ENCODE peak calls at places on chromosomes 4 and X, in six cellular contexts. D, C, H, U, K and I are unnamed samples.

GRCh38 chr4:16464651-16465050 is 238.4 kb upstream of the TAPT1 start:
- DNase-seq in D (no peak), C (no peak), H (no peak), U (no peak), K (no peak), I (no peak)

GRCh38 chrX:112841114-112841819 is 636 bp upstream of the AMOT start:
- DNase-seq in D (peak; percentile 74), C (peak; percentile 64), H (peak; percentile 88), U (peak; percentile 92), K (peak; percentile 75), I (peak; percentile 80)

GRCh38 chr4:6907658-6908191 is 1.9 kb upstream of the TBC1D14 start:
- DNase-seq in D (peak; percentile 19), C (no peak), H (peak; percentile 43), U (peak; percentile 79), K (peak; percentile 36), I (no peak)

GRCh38 chr4:186829740-186830449 is 106.2 kb upstream of the FAT1 start:
- DNase-seq in D (no peak), C (no peak), H (peak; percentile 95), U (no peak), K (peak; percentile 88), I (no peak)

GRCh38 chrX:106177106-106177981 is 9.2 kb downstream of the PWWP3B start:
- DNase-seq in D (no peak), C (no peak), H (peak; percentile 14), U (peak; percentile 68), K (peak; percentile 16), I (no peak)

GRCh38 chrX:5236096-5236495 is 992.6 kb downstream of the NLGN4X start:
- DNase-seq in D (peak; percentile 1), C (no peak), H (no peak), U (no peak), K (no peak), I (peak; percentile 11)

GRCh38 chr4:147787204-147787603 is 55.3 kb downstream of the ARHGAP10 start:
- DNase-seq in D (no peak), C (no peak), H (no peak), U (no peak), K (peak; percentile 90), I (no peak)

GRCh38 chrX:136182394-136182793 is 35.1 kb downstream of the FHL1 start:
- DNase-seq in D (no peak), C (no peak), H (peak; percentile 78), U (no peak), K (no peak), I (no peak)

GRCh38 chr4:8472689-8473197 is 32.2 kb downstream of the TRMT44 start:
- DNase-seq in D (no peak), C (no peak), H (peak; percentile 96), U (no peak), K (peak; percentile 94), I (no peak)

GRCh38 chr4:85423414-85423813 is 51.5 kb upstream of the ARHGAP24 start:
- DNase-seq in D (no peak), C (no peak), H (no peak), U (no peak), K (peak; percentile 24), I (no peak)

GRCh38 chr4:165489786-165490185 is 111.0 kb downstream of the CPE start:
- DNase-seq in D (no peak), C (no peak), H (no peak), U (no peak), K (peak; percentile 51), I (no peak)

GRCh38 chr4:7253806-7254205 is 61.5 kb downstream of the SORCS2 start:
- DNase-seq in D (no peak), C (no peak), H (no peak), U (no peak), K (no peak), I (no peak)

GRCh38 chrX:68462653-68463052 is 29.4 kb upstream of the OPHN1 start:
- DNase-seq in D (no peak), C (no peak), H (peak; percentile 58), U (peak; percentile 51), K (peak; percentile 62), I (peak; percentile 40)

GRCh38 chr4:153494562-153494961 is 28.4 kb downstream of the TMEM131L start:
- DNase-seq in D (no peak), C (no peak), H (no peak), U (no peak), K (no peak), I (no peak)
- H3K4me3 ChIP-seq in D (no peak overlapping the region), C (no peak overlapping the region), H (no peak overlapping the region), U (no peak overlapping the region), K (no peak overlapping the region), I (no peak overlapping the region)

GRCh38 chrX:39969099-39969825 is 128.5 kb downstream of the BCOR start:
- DNase-seq in D (no peak), C (peak; percentile 14), H (no peak), U (peak; percentile 49), K (no peak), I (no peak)
- H3K4me3 ChIP-seq in D (no peak overlapping the region), C (peak overlapping the region; percentile 30), H (no peak overlapping the region), U (no peak overlapping the region), K (no peak overlapping the region), I (no peak overlapping the region)

DNA sequence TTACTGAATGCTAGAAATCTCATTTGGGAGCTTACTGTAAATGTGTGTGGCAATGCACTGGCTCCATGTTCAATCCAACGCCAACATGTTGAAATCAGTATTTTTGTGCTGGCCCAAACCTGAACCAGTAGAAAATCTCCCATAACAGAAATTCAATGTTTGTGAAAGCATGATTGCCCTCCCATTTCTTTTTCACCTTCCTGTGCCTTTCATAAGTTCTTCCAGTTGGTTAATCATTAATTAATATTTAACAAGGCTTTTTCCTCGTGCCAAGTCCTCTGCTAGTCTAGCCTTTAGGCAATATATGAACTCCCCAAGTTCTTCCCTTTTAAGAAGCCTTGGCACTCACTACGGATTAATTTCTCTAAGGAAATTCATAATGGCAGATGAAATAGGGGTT is 1.3 kb upstream of the PLS3 start:
- DNase-seq in D (peak; percentile 40), C (no peak), H (no peak), U (no peak), K (no peak), I (no peak)
- H3K4me3 ChIP-seq in D (peak overlapping the region; percentile 83), C (no peak overlapping the region), H (no peak overlapping the region), U (no peak overlapping the region), K (no peak overlapping the region), I (no peak overlapping the region)

GRCh38 chrX:46587753-46588171 is 14.2 kb downstream of the CHST7 start:
- DNase-seq in D (no peak), C (no peak), H (peak; percentile 44), U (no peak), K (no peak), I (no peak)
- H3K4me3 ChIP-seq in D (peak overlapping the region; percentile 16), C (no peak overlapping the region), H (no peak overlapping the region), U (no peak overlapping the region), K (no peak overlapping the region), I (peak overlapping the region; percentile 7)

GRCh38 chr4:10118355-10119004 is 1.9 kb upstream of the WDR1 start:
- DNase-seq in D (no peak), C (no peak), H (no peak), U (no peak), K (no peak), I (no peak)
- H3K4me3 ChIP-seq in D (no peak overlapping the region), C (peak overlapping the region; percentile 91), H (no peak overlapping the region), U (no peak overlapping the region), K (no peak overlapping the region), I (peak overlapping the region; percentile 72)

GRCh38 chr4:15374697-15375096 is 53.1 kb upstream of the C1QTNF7 start:
- DNase-seq in D (no peak), C (no peak), H (peak; percentile 77), U (no peak), K (peak; percentile 57), I (no peak)
- H3K4me3 ChIP-seq in D (no peak overlapping the region), C (no peak overlapping the region), H (peak overlapping the region; percentile 57), U (no peak overlapping the region), K (peak overlapping the region; percentile 14), I (no peak overlapping the region)

GRCh38 chrX:74423289-74423985 is 2.1 kb downstream of the SLC16A2 start:
- DNase-seq in D (no peak), C (no peak), H (no peak), U (peak; percentile 57), K (no peak), I (no peak)
- H3K4me3 ChIP-seq in D (no peak overlapping the region), C (no peak overlapping the region), H (no peak overlapping the region), U (no peak overlapping the region), K (peak overlapping the region; percentile 55), I (no peak overlapping the region)